ENCODE peak calls at places on chromosome 18, in six cellular contexts. T is CD4-positive, alpha-beta memory T cell; V is CD8-positive, alpha-beta memory T cell; M is heart left ventricle; R is tibial artery; S is fibroblast of lung. Y is an unnamed sample.
A peak's percentile ranks its signal among the peaks of the same experiment; 100 is the strongest.

GRCh38 chr18:24814521-24814920 is 354.1 kb downstream of the HRH4 start:
- DNase-seq in R (no peak), T (no peak), S (no peak), V (no peak), M (no peak), Y (no peak)

GRCh38 chr18:59426855-59427254 is 67.8 kb upstream of the LMAN1 start:
- DNase-seq in S (no peak), V (no peak), R (no peak), T (no peak), M (no peak), Y (no peak)

GRCh38 chr18:23302852-23303527 is 150.1 kb upstream of the RIOK3 start:
- DNase-seq in S (peak; percentile 69), T (no peak), R (no peak), V (no peak), M (no peak), Y (no peak)

GRCh38 chr18:13446581-13447470 is 228.3 kb downstream of the LDLRAD4 start:
- DNase-seq in V (no peak), M (no peak), T (no peak), S (no peak), R (no peak), Y (no peak)

GRCh38 chr18:8423051-8423558 is 186.1 kb upstream of the RAB12 start:
- DNase-seq in M (no peak), S (peak; percentile 14), T (no peak), R (no peak), V (no peak), Y (no peak)

GRCh38 chr18:57107141-57107832 is 39.6 kb upstream of the BOD1L2 start:
- DNase-seq in T (no peak), S (peak; percentile 34), V (no peak), R (no peak), M (no peak), Y (no peak)

GRCh38 chr18:10526211-10526949 is 553 bp downstream of the NAPG start:
- DNase-seq in R (no peak), V (peak; percentile 36), T (no peak), M (peak; percentile 77), S (peak; percentile 28), Y (no peak)

GRCh38 chr18:25434771-25435461 is 83.0 kb upstream of the ZNF521 start:
- DNase-seq in S (no peak), T (no peak), M (no peak), R (no peak), V (no peak), Y (no peak)

GRCh38 chr18:55420977-55421611 is 166.9 kb downstream of the TCF4 start:
- DNase-seq in V (no peak), R (no peak), M (no peak), T (no peak), S (peak; percentile 40), Y (no peak)

GRCh38 chr18:47531759-47532158 is 280.3 kb upstream of the SKOR2 start:
- DNase-seq in V (no peak), M (no peak), T (no peak), S (no peak), R (no peak), Y (no peak)

GRCh38 chr18:70308555-70309294 is 19.9 kb downstream of the SOCS6 start:
- DNase-seq in T (no peak), M (no peak), R (no peak), V (no peak), S (no peak), Y (no peak)

GRCh38 chr18:10838594-10838993 is 310.8 kb downstream of the PIEZO2 start:
- DNase-seq in V (no peak), M (no peak), T (no peak), S (peak; percentile 97), R (no peak), Y (no peak)

GRCh38 chr18:62690416-62690815 is 24.9 kb upstream of the PHLPP1 start:
- DNase-seq in R (no peak), S (no peak), T (no peak), V (no peak), M (no peak), Y (no peak)

GRCh38 chr18:25467226-25468065 is 115.5 kb upstream of the ZNF521 start:
- DNase-seq in S (peak; percentile 55), R (peak; percentile 31), V (no peak), T (no peak), M (peak; percentile 87), Y (no peak)

GRCh38 chr18:4207383-4207782 is 247.7 kb downstream of the DLGAP1 start:
- DNase-seq in T (no peak), R (no peak), V (no peak), S (no peak), M (no peak), Y (no peak)

GRCh38 chr18:9454061-9454703 is 21.1 kb upstream of the RALBP1 start:
- DNase-seq in T (no peak), S (no peak), M (no peak), V (no peak), R (no peak), Y (no peak)

GRCh38 chr18:55833543-55833942 is 245.6 kb upstream of the TCF4 start:
- DNase-seq in M (no peak), R (peak; percentile 21), S (peak; percentile 90), V (no peak), T (no peak), Y (no peak)

GRCh38 chr18:44731866-44732555 is 51.3 kb downstream of the SETBP1 start:
- DNase-seq in S (no peak), T (no peak), R (no peak), V (no peak), M (no peak), Y (no peak)

GRCh38 chr18:31444142-31444541 is 3.4 kb upstream of the DSG3 start:
- DNase-seq in T (no peak), S (no peak), M (no peak), R (no peak), V (no peak), Y (no peak)

GRCh38 chr18:31446854-31447253 is 687 bp upstream of the DSG3 start:
- DNase-seq in V (no peak), M (no peak), S (no peak), T (no peak), R (no peak), Y (no peak)

GRCh38 chr18:31450409-31450808 is 2.9 kb downstream of the DSG3 start:
- DNase-seq in V (no peak), S (no peak), M (no peak), T (no peak), R (no peak), Y (no peak)

GRCh38 chr18:31445908-31446307 is 1.6 kb upstream of the DSG3 start:
- DNase-seq in S (no peak), R (no peak), V (no peak), M (no peak), T (no peak), Y (no peak)

DNA sequence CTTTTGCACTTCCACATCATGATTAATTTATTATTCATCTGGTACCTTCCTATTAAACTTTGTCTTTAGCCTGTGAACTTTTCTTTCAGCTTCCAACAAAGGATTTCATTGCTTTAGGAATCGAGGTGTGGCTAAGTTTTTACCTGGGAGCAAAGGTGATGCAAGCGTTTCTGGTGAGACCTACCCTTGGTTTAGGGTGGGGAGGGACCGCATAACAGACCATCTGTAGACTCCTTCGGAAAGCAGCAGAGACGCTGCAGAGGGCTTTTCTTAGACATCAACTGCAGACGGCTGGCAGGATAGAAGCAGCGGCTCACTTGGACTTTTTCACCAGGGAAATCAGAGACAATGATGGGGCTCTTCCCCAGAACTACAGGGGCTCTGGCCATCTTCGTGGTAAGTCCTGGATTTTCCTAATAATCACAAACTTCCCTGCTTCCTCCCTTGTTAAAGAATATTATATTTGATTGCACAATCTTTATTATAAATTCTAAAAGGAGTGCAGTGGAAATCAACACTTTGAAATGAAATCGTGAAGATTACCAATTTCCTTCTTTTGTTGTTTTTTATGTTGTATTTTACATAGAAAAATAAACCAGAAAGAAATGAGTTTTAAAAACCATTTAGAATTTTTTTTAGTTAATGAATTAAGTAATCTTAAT is at the start of gene DSG3:
- DNase-seq in V (no peak), M (no peak), S (no peak), R (no peak), T (no peak), Y (no peak)
- H3K4me3 ChIP-seq in V (no peak within 1 kb of the TSS), M (no peak within 1 kb of the TSS), S (no peak within 1 kb of the TSS), R (no peak within 1 kb of the TSS), T (no peak within 1 kb of the TSS), Y (no peak within 1 kb of the TSS)

DNA sequence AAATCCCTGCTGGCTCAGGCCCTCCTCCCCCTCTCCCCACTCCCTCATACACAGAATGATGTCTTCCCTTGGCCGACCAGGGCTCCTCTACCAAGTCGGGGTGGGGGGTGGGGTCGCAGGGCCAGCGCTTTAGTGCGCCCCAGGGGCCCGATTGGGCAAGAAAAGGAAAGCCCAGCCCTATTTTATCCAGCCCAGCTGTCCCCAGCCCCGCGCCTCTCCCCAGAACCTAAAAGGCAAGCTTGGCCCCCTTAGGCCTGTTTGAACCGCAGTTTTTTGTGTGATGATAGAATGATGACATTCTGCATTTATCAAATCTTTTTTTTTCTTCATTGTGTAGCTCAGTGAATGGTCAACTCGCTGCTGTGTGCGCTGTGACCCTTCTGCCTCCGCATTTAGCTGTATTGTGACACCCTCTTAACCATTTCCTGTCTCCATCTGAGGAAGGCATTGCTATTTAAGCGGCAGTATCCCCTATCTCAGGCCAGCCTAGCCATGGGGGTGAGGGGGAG is 231.4 kb downstream of the HAUS1 start:
- DNase-seq in T (no peak), S (no peak), M (no peak), R (no peak), V (no peak), Y (no peak)
- H3K4me3 ChIP-seq in T (no peak overlapping the region), S (no peak overlapping the region), M (no peak overlapping the region), R (peak overlapping the region; percentile 52), V (no peak overlapping the region), Y (no peak overlapping the region)

DNA sequence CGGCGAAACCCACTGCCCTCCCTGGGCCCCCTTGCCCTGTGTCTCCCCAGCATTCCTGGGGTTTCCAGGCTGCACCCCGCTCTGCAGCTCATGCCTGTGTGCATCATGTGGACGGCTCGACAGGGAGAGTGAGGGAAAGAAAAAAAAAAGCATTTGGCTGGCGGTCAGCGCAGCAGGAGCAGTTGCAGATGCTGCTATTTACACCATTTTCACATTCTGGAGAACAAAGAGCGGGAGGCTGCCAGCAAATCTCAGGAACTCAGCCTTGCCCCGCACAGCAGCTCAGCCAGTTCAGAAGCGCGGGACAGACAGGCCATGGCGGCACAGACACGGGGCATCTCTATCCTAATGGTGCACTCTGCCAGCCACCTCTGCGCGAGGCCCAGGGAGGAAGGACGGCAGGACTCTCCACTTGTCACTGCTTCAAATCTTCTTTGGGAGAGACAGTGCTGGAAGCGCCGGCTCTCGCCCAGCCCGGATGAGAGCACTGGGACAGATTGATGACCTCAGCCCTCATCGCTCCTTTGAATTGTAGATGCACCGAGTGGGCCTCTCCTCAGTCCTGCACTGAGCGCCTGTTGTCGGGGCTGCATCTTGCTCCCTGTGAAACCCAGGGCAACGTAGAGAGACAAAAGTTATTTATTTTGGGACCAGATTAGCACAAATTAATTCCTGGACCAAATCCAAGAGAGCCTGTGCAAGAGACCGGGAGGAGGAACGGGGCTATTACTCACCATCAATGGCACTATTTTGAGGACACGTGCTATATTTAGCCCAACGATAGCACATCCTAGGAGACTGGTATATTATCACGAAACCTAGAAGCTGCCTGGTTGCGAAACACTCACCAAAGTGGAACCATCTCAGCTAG is 211.3 kb upstream of the SMIM21 start:
- DNase-seq in R (no peak), S (peak; percentile 62), V (no peak), M (peak; percentile 52), T (no peak), Y (no peak)
- H3K4me3 ChIP-seq in R (peak overlapping the region; percentile 23), S (peak overlapping the region; percentile 21), V (no peak overlapping the region), M (no peak overlapping the region), T (no peak overlapping the region), Y (no peak overlapping the region)

DNA sequence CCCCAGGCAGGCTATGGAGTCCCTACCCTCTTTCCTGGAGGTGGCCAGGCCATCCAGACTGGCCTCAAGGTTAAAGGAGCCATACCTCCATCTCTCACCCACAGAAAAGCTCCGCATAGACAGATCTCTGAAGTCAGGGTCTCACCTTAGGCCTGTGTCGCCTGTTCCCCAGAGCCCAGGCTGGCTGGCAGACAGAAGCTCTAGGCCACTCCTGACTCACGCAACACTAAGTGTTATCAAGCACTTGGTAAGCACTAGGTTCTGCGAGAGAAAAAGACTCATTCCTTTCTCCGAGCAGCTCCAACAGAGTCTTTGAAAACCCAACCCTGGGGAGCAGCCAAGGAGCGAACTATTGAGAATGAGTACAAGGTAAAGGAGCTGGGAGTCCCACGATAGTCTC is 6.1 kb downstream of the SMAD7 start:
- DNase-seq in V (no peak), T (no peak), M (no peak), S (no peak), R (no peak), Y (no peak)
- H3K4me3 ChIP-seq in V (peak overlapping the region; percentile 35), T (peak overlapping the region; percentile 15), M (no peak overlapping the region), S (no peak overlapping the region), R (peak overlapping the region; percentile 58), Y (no peak overlapping the region)

Y was measured in GM12864.